ENCODE peak calls at places on chromosome 7, in nine cellular contexts. V is kidney epithelial cell; B is transverse colon; G is AG20443; E is KG1; I is neural crest cell; Z is stimulated activated CD8-positive, alpha-beta memory T cell treated with anti-CD3 and anti-CD28 coated beads, Interleukin-4, amount 100 ng/mL, for 24 hours; F is uterus; U is activated naive CD4-positive, alpha-beta T cell treated with anti-CD3 and anti-CD28 coated beads, Interleukin-2, amount 10 ng/mL, durations not matched to agents 7 days and 5 days. W is an unnamed sample.

GRCh38 chr7:138768251-138768650 is 29.5 kb upstream of the TMEM213 start:
- DNase-seq in V (no peak), B (no peak), G (no peak), E (no peak), I (no peak), Z (no peak), F (no peak), U (no peak), W (no peak)

GRCh38 chr7:105112440-105113418 is 98.7 kb downstream of the KMT2E start:
- DNase-seq in V (no peak), B (no peak), G (no peak), E (no peak), I (no peak), Z (no peak), F (no peak), U (no peak), W (no peak)

GRCh38 chr7:104299323-104299722 is 29.1 kb upstream of the LHFPL3 start:
- DNase-seq in V (no peak), B (no peak), G (no peak), E (no peak), I (no peak), Z (no peak), F (no peak), U (no peak), W (no peak)

GRCh38 chr7:104946338-104946737 is 67.7 kb upstream of the KMT2E start:
- DNase-seq in V (no peak), B (no peak), G (no peak), E (no peak), I (no peak), Z (no peak), F (no peak), U (no peak), W (no peak)

GRCh38 chr7:141094336-141095070 is 20.6 kb downstream of the TMEM178B start:
- DNase-seq in V (no peak), B (no peak), G (no peak), E (no peak), I (no peak), Z (no peak), F (no peak), U (no peak), W (no peak)

GRCh38 chr7:100546129-100546867 is 7.3 kb downstream of the AGFG2 start:
- DNase-seq in V (no peak), B (peak), G (no peak), E (no peak), I (no peak), Z (no peak), F (no peak), U (no peak), W (no peak)

GRCh38 chr7:47293884-47294568 is 287.9 kb downstream of the TNS3 start:
- DNase-seq in V (no peak), B (peak), G (peak), E (no peak), I (no peak), Z (no peak), F (peak), U (no peak), W (peak)

GRCh38 chr7:131042269-131043160 is 285.2 kb upstream of the MKLN1 start:
- DNase-seq in V (no peak), B (no peak), G (no peak), E (no peak), I (no peak), Z (no peak), F (no peak), U (no peak), W (no peak)

GRCh38 chr7:35761882-35762720 is 38.8 kb upstream of the SEPTIN7 start:
- DNase-seq in V (no peak), B (no peak), G (peak), E (no peak), I (no peak), Z (no peak), F (no peak), U (no peak), W (no peak)

GRCh38 chr7:158040199-158040598 is 547.4 kb downstream of the PTPRN2 start:
- DNase-seq in V (no peak), B (no peak), G (no peak), E (no peak), I (no peak), Z (no peak), F (no peak), U (no peak), W (no peak)

GRCh38 chr7:41870505-41871138 is 167.7 kb upstream of the INHBA start:
- DNase-seq in V (no peak), B (no peak), G (no peak), E (no peak), I (no peak), Z (no peak), F (no peak), U (no peak), W (no peak)

GRCh38 chr7:142248166-142249160 is 9.4 kb downstream of the PRSS58 start:
- DNase-seq in V (no peak), B (no peak), G (no peak), E (no peak), I (no peak), Z (no peak), F (no peak), U (no peak), W (no peak)

GRCh38 chr7:47497367-47498096 is 84.4 kb downstream of the TNS3 start:
- DNase-seq in V (no peak), B (no peak), G (no peak), E (no peak), I (no peak), Z (no peak), F (no peak), U (no peak), W (no peak)

GRCh38 chr7:41886906-41887311 is 184.0 kb upstream of the INHBA start:
- DNase-seq in V (no peak), B (peak), G (peak), E (no peak), I (no peak), Z (no peak), F (peak), U (no peak), W (no peak)

GRCh38 chr7:40579401-40579800 is 444.6 kb downstream of the SUGCT start:
- DNase-seq in V (no peak), B (no peak), G (no peak), E (no peak), I (no peak), Z (no peak), F (no peak), U (no peak), W (no peak)

GRCh38 chr7:136845899-136846465 is 22.5 kb upstream of the CHRM2 start:
- DNase-seq in V (no peak), B (no peak), G (no peak), E (no peak), I (no peak), Z (no peak), F (no peak), U (no peak), W (no peak)

GRCh38 chr7:90532231-90532929 is 62.9 kb downstream of the PTTG1IP2 start:
- DNase-seq in V (no peak), B (no peak), G (no peak), E (no peak), I (no peak), Z (no peak), F (no peak), U (no peak), W (no peak)

GRCh38 chr7:98899816-98900215 is 21.5 kb downstream of the TRRAP start:
- DNase-seq in V (no peak), B (no peak), G (no peak), E (no peak), I (no peak), Z (no peak), F (no peak), U (no peak), W (no peak)

GRCh38 chr7:101953248-101953819 is 135.9 kb downstream of the CUX1 start:
- DNase-seq in V (no peak), B (no peak), G (peak), E (no peak), I (no peak), Z (no peak), F (peak), U (no peak), W (no peak)

GRCh38 chr7:140230862-140231778 is 54.3 kb upstream of the KDM7A start:
- DNase-seq in V (no peak), B (peak), G (peak), E (no peak), I (peak), Z (peak), F (no peak), U (peak), W (no peak)

GRCh38 chr7:155230169-155230593 is 67.5 kb upstream of the INSIG1 start:
- DNase-seq in V (peak), B (no peak), G (peak), E (no peak), I (no peak), Z (no peak), F (no peak), U (no peak), W (peak)

GRCh38 chr7:110539216-110539615 is 551.7 kb upstream of the LRRN3 start:
- DNase-seq in V (no peak), B (no peak), G (no peak), E (no peak), I (no peak), Z (no peak), F (no peak), U (no peak), W (no peak)

GRCh38 chr7:102082693-102083385 is 203.8 kb upstream of the SH2B2 start:
- DNase-seq in V (no peak), B (no peak), G (no peak), E (no peak), I (no peak), Z (no peak), F (no peak), U (no peak), W (no peak)

GRCh38 chr7:128099204-128099671 is 68.0 kb upstream of the LRRC4 start:
- DNase-seq in V (no peak), B (no peak), G (no peak), E (no peak), I (no peak), Z (no peak), F (no peak), U (no peak), W (no peak)

GRCh38 chr7:142438235-142438922 is 180.5 kb upstream of the PRSS58 start:
- DNase-seq in V (no peak), B (peak), G (peak), E (no peak), I (peak), Z (no peak), F (no peak), U (peak), W (no peak)

GRCh38 chr7:74449809-74450397 is 3.8 kb upstream of the GTF2IRD1 start:
- DNase-seq in V (no peak), B (peak), G (peak), E (peak), I (peak), Z (peak), F (peak), U (peak), W (no peak)

GRCh38 chr7:99794585-99795502 is 10.9 kb upstream of the CYP3A4 start:
- DNase-seq in V (peak), B (no peak), G (no peak), E (no peak), I (no peak), Z (no peak), F (no peak), U (no peak), W (peak)

GRCh38 chr7:115475774-115476407 is 554.0 kb downstream of the MDFIC start:
- DNase-seq in V (no peak), B (peak), G (no peak), E (no peak), I (no peak), Z (no peak), F (no peak), U (peak), W (no peak)

GRCh38 chr7:136071106-136071505 is 93.9 kb upstream of the MTPN start:
- DNase-seq in V (no peak), B (no peak), G (no peak), E (no peak), I (no peak), Z (no peak), F (no peak), U (no peak), W (no peak)

GRCh38 chr7:50528266-50529092 is 36.7 kb downstream of the DDC start:
- DNase-seq in V (no peak), B (no peak), G (no peak), E (no peak), I (no peak), Z (no peak), F (no peak), U (no peak), W (no peak)

GRCh38 chr7:54841772-54842707 is 83.0 kb upstream of the SEC61G start:
- DNase-seq in V (no peak), B (peak), G (peak), E (no peak), I (peak), Z (no peak), F (no peak), U (no peak), W (no peak)

GRCh38 chr7:8363407-8364015 is 69.9 kb upstream of the NXPH1 start:
- DNase-seq in V (no peak), B (no peak), G (no peak), E (no peak), I (no peak), Z (no peak), F (no peak), U (no peak), W (no peak)

GRCh38 chr7:98754041-98754479 is 115.8 kb downstream of the TMEM130 start:
- DNase-seq in V (no peak), B (no peak), G (no peak), E (no peak), I (no peak), Z (no peak), F (no peak), U (no peak), W (no peak)

GRCh38 chr7:30473903-30474302 is 4.7 kb downstream of the NOD1 start:
- DNase-seq in V (no peak), B (no peak), G (no peak), E (no peak), I (no peak), Z (no peak), F (no peak), U (no peak), W (no peak)

GRCh38 chr7:101128040-101128834 is 1.3 kb downstream of the SERPINE1 start:
- DNase-seq in V (no peak), B (no peak), G (no peak), E (no peak), I (no peak), Z (no peak), F (no peak), U (no peak), W (no peak)